ENCODE peak calls at places on chromosomes 12 and 14, in five cellular contexts. J, G, M, P and R are unnamed samples. For H3K36me3, the result is how much of the 10 kb centered on the place peaks cover.

GRCh38 chr12:9244894-9245293 is 36.7 kb upstream of the PZP start:
- DNase-seq in J (peak), G (no peak), M (peak), P (no peak), R (no peak)

GRCh38 chr12:121116318-121117225 is 16.1 kb upstream of the P2RX7 start:
- DNase-seq in J (no peak), G (no peak), M (peak), P (no peak), R (no peak)

GRCh38 chr12:109923038-109923437 is 23.0 kb downstream of the TCHP start:
- DNase-seq in J (no peak), G (no peak), M (no peak), P (no peak), R (no peak)

GRCh38 chr12:2679816-2680675 is 114.7 kb upstream of the FKBP4 start:
- DNase-seq in J (no peak), G (no peak), M (no peak), P (no peak), R (no peak)

GRCh38 chr12:24534632-24535031 is 414.3 kb downstream of the BCAT1 start:
- DNase-seq in J (no peak), G (no peak), M (no peak), P (no peak), R (no peak)

GRCh38 chr12:91542048-91542447 is 359.4 kb upstream of the DCN start:
- DNase-seq in J (no peak), G (no peak), M (no peak), P (no peak), R (no peak)

GRCh38 chr14:68466491-68466977 is 326.3 kb downstream of the ZFP36L1 start:
- DNase-seq in J (peak), G (peak), M (peak), P (no peak), R (no peak)

GRCh38 chr12:139585-139984 is 73.0 kb downstream of the IQSEC3 start:
- DNase-seq in J (no peak), G (peak), M (no peak), P (no peak), R (no peak)

GRCh38 chr14:90408713-90409112 is 11.9 kb downstream of the CALM1 start:
- DNase-seq in J (no peak), G (peak), M (no peak), P (no peak), R (no peak)

GRCh38 chr12:118549506-118550109 is 173.3 kb downstream of the SUDS3 start:
- DNase-seq in J (no peak), G (no peak), M (no peak), P (no peak), R (no peak)

GRCh38 chr12:92987362-92987761 is 58.3 kb upstream of the EEA1 start:
- DNase-seq in J (peak), G (peak), M (peak), P (peak), R (peak)

GRCh38 chr12:102567031-102567985 is 86.9 kb upstream of the IGF1 start:
- DNase-seq in J (peak), G (peak), M (no peak), P (no peak), R (no peak)

GRCh38 chr14:105251920-105252319 is 3.6 kb downstream of the BTBD6 start:
- DNase-seq in J (no peak), G (no peak), M (no peak), P (no peak), R (no peak)
- H3K36me3 ChIP-seq in J (under half), G (under half), M (under half), P (under half), R (under half)

GRCh38 chr14:23481992-23482813 is 12.7 kb downstream of the NGDN start:
- DNase-seq in J (no peak), G (no peak), M (no peak), P (no peak), R (no peak)
- TF ChIP-seq CTCF in J (peak), G (no peak), M (peak), P (no peak), R (peak)

GRCh38 chr12:64912501-64912900 is 88.1 kb downstream of the TBC1D30 start:
- DNase-seq in J (peak), G (peak), M (no peak), P (no peak), R (no peak)
- H3K4me2 ChIP-seq in J (no peak), G (no peak), M (no peak), P (no peak), R (no peak)

GRCh38 chr12:112823582-112824149 is 32.1 kb downstream of the RPH3A start:
- DNase-seq in J (peak), G (no peak), M (no peak), P (no peak), R (no peak)
- H3K36me3 ChIP-seq in J (under half), G (under half), M (under half), P (under half), R (under half)

GRCh38 chr14:30389901-30390394 is 169.0 kb upstream of the G2E3 start:
- DNase-seq in J (no peak), G (no peak), M (no peak), P (no peak), R (no peak)
- TF ChIP-seq CTCF in J (no peak), G (no peak), M (peak), P (no peak), R (no peak)